ENCODE peak calls at places on chromosomes 1 and 21, in seven cellular contexts. X, L, P, Y, A, R and B are unnamed samples.

GRCh38 chr1:47676311-47677054 is 238.6 kb downstream of the FOXD2 start:
- DNase-seq in A (no peak), R (no peak), Y (no peak), X (no peak), P (no peak), L (no peak), B (no peak)

GRCh38 chr1:5509664-5510452 is 482.4 kb downstream of the NPHP4 start:
- DNase-seq in L (peak), Y (peak), R (peak), X (peak), A (peak), P (peak), B (peak)

GRCh38 chr1:93708734-93709481 is 27.3 kb upstream of the BCAR3 start:
- DNase-seq in R (no peak), Y (peak), A (peak), X (no peak), P (no peak), L (peak), B (no peak)

GRCh38 chr1:34822202-34822601 is 29.4 kb downstream of the GJA4 start:
- DNase-seq in X (no peak), Y (no peak), L (no peak), R (no peak), P (no peak), A (no peak), B (no peak)

GRCh38 chr1:109818351-109819325 is 54.9 kb upstream of the EPS8L3 start:
- DNase-seq in R (peak), X (no peak), A (no peak), L (peak), P (no peak), Y (no peak), B (no peak)

GRCh38 chr21:36854391-36854790 is 112.1 kb downstream of the HLCS start:
- DNase-seq in X (no peak), P (peak), R (no peak), A (peak), Y (peak), L (no peak), B (no peak)

GRCh38 chr1:154578058-154578418 is 10.5 kb downstream of the CHRNB2 start:
- DNase-seq in X (no peak), Y (no peak), R (no peak), L (no peak), A (peak), P (no peak), B (no peak)

GRCh38 chr1:191671236-191671635 is 487.0 kb upstream of the RGS18 start:
- DNase-seq in Y (no peak), X (no peak), P (peak), L (no peak), R (no peak), A (peak), B (no peak)

GRCh38 chr1:3453891-3454810 is at the start of gene ARHGEF16:
- DNase-seq in Y (peak), P (peak), L (peak), A (peak), R (peak), X (no peak), B (peak)

GRCh38 chr1:6833804-6834203 is 48.5 kb downstream of the CAMTA1 start:
- DNase-seq in X (no peak), Y (no peak), A (no peak), L (no peak), R (no peak), P (no peak), B (no peak)

GRCh38 chr1:61334718-61335589 is 252.6 kb downstream of the NFIA start:
- DNase-seq in R (peak), X (no peak), P (no peak), Y (no peak), A (peak), L (peak), B (no peak)

GRCh38 chr1:111789077-111789476 is 33.4 kb downstream of the DDX20 start:
- DNase-seq in L (no peak), X (no peak), A (peak), Y (peak), P (no peak), R (no peak), B (no peak)

GRCh38 chr1:62905872-62906271 is 121.9 kb downstream of the ATG4C start:
- DNase-seq in R (no peak), Y (no peak), L (no peak), A (no peak), P (no peak), X (no peak), B (no peak)

GRCh38 chr1:201933840-201934430 is 12.4 kb downstream of the LMOD1 start:
- DNase-seq in A (peak), Y (no peak), R (no peak), X (no peak), P (peak), L (no peak), B (no peak)

GRCh38 chr1:9004731-9005708 is 21.2 kb downstream of the SLC2A7 start:
- DNase-seq in X (peak), Y (peak), L (peak), A (peak), P (peak), R (peak), B (peak)